ENCODE peak calls at places on chromosome 14, in eight cellular contexts. One of them, this sample, is unnamed.

GRCh38 chr14:83463500-83464098 is 1929.9 kb upstream of the SEL1L start:
- DNase-seq in stimulated activated CD4-positive, alpha-beta T cell treated with anti-CD3 and anti-CD28 coated beads, Interleukin-4, amount 100 ng/mL, for 48 hours: no peak
- DNase-seq in ACHN: peak
- DNase-seq in WTC11: peak
- DNase-seq in iPS-NIHi11: peak
- DNase-seq in stimulated activated CD8-positive, alpha-beta memory T cell treated with anti-CD3 and anti-CD28 coated beads, Interleukin-15, amount 100 ng/mL, for 1 hour: no peak
- DNase-seq in lung: peak
- DNase-seq in GM12891: no peak
- DNase-seq in this sample: no peak

GRCh38 chr14:54722791-54723432 is 156.0 kb downstream of the SAMD4A start:
- DNase-seq in lung: no peak
- DNase-seq in iPS-NIHi11: no peak
- DNase-seq in ACHN: peak
- DNase-seq in stimulated activated CD4-positive, alpha-beta T cell treated with anti-CD3 and anti-CD28 coated beads, Interleukin-4, amount 100 ng/mL, for 48 hours: no peak
- DNase-seq in WTC11: no peak
- DNase-seq in GM12891: peak
- DNase-seq in stimulated activated CD8-positive, alpha-beta memory T cell treated with anti-CD3 and anti-CD28 coated beads, Interleukin-15, amount 100 ng/mL, for 1 hour: no peak
- DNase-seq in this sample: no peak

GRCh38 chr14:32593290-32593942 is 264.3 kb downstream of the AKAP6 start:
- DNase-seq in stimulated activated CD4-positive, alpha-beta T cell treated with anti-CD3 and anti-CD28 coated beads, Interleukin-4, amount 100 ng/mL, for 48 hours: no peak
- DNase-seq in GM12891: no peak
- DNase-seq in iPS-NIHi11: no peak
- DNase-seq in ACHN: peak
- DNase-seq in stimulated activated CD8-positive, alpha-beta memory T cell treated with anti-CD3 and anti-CD28 coated beads, Interleukin-15, amount 100 ng/mL, for 1 hour: no peak
- DNase-seq in lung: no peak
- DNase-seq in WTC11: no peak
- DNase-seq in this sample: no peak

GRCh38 chr14:25396128-25396527 is 346.2 kb upstream of the STXBP6 start:
- DNase-seq in ACHN: no peak
- DNase-seq in stimulated activated CD8-positive, alpha-beta memory T cell treated with anti-CD3 and anti-CD28 coated beads, Interleukin-15, amount 100 ng/mL, for 1 hour: no peak
- DNase-seq in lung: no peak
- DNase-seq in GM12891: no peak
- DNase-seq in iPS-NIHi11: no peak
- DNase-seq in stimulated activated CD4-positive, alpha-beta T cell treated with anti-CD3 and anti-CD28 coated beads, Interleukin-4, amount 100 ng/mL, for 48 hours: no peak
- DNase-seq in WTC11: no peak
- DNase-seq in this sample: no peak

GRCh38 chr14:30551460-30551859 is 7.5 kb upstream of the G2E3 start:
- DNase-seq in iPS-NIHi11: no peak
- DNase-seq in stimulated activated CD8-positive, alpha-beta memory T cell treated with anti-CD3 and anti-CD28 coated beads, Interleukin-15, amount 100 ng/mL, for 1 hour: no peak
- DNase-seq in GM12891: no peak
- DNase-seq in ACHN: no peak
- DNase-seq in lung: no peak
- DNase-seq in stimulated activated CD4-positive, alpha-beta T cell treated with anti-CD3 and anti-CD28 coated beads, Interleukin-4, amount 100 ng/mL, for 48 hours: no peak
- DNase-seq in WTC11: no peak
- DNase-seq in this sample: no peak

GRCh38 chr14:36662543-36663403 is 1.1 kb downstream of the PAX9 start:
- DNase-seq in ACHN: no peak
- DNase-seq in stimulated activated CD8-positive, alpha-beta memory T cell treated with anti-CD3 and anti-CD28 coated beads, Interleukin-15, amount 100 ng/mL, for 1 hour: no peak
- DNase-seq in GM12891: no peak
- DNase-seq in WTC11: peak
- DNase-seq in iPS-NIHi11: no peak
- DNase-seq in stimulated activated CD4-positive, alpha-beta T cell treated with anti-CD3 and anti-CD28 coated beads, Interleukin-4, amount 100 ng/mL, for 48 hours: no peak
- DNase-seq in lung: no peak
- DNase-seq in this sample: no peak

GRCh38 chr14:100645986-100646314 is 58.7 kb upstream of the BEGAIN start:
- DNase-seq in lung: no peak
- DNase-seq in GM12891: no peak
- DNase-seq in WTC11: no peak
- DNase-seq in stimulated activated CD4-positive, alpha-beta T cell treated with anti-CD3 and anti-CD28 coated beads, Interleukin-4, amount 100 ng/mL, for 48 hours: no peak
- DNase-seq in stimulated activated CD8-positive, alpha-beta memory T cell treated with anti-CD3 and anti-CD28 coated beads, Interleukin-15, amount 100 ng/mL, for 1 hour: no peak
- DNase-seq in ACHN: no peak
- DNase-seq in iPS-NIHi11: no peak
- DNase-seq in this sample: no peak

GRCh38 chr14:91232052-91232451 is 12.5 kb downstream of the GPR68 start:
- DNase-seq in lung: no peak
- DNase-seq in GM12891: no peak
- DNase-seq in ACHN: no peak
- DNase-seq in stimulated activated CD8-positive, alpha-beta memory T cell treated with anti-CD3 and anti-CD28 coated beads, Interleukin-15, amount 100 ng/mL, for 1 hour: no peak
- DNase-seq in stimulated activated CD4-positive, alpha-beta T cell treated with anti-CD3 and anti-CD28 coated beads, Interleukin-4, amount 100 ng/mL, for 48 hours: no peak
- DNase-seq in WTC11: no peak
- DNase-seq in iPS-NIHi11: no peak
- DNase-seq in this sample: no peak

GRCh38 chr14:95515523-95516517 is 630 bp downstream of the SYNE3 start:
- DNase-seq in iPS-NIHi11: peak
- DNase-seq in GM12891: peak
- DNase-seq in WTC11: peak
- DNase-seq in stimulated activated CD8-positive, alpha-beta memory T cell treated with anti-CD3 and anti-CD28 coated beads, Interleukin-15, amount 100 ng/mL, for 1 hour: peak
- DNase-seq in stimulated activated CD4-positive, alpha-beta T cell treated with anti-CD3 and anti-CD28 coated beads, Interleukin-4, amount 100 ng/mL, for 48 hours: peak
- DNase-seq in ACHN: peak
- DNase-seq in lung: no peak
- DNase-seq in this sample: peak

GRCh38 chr14:26887842-26888241 is 290.0 kb upstream of the NOVA1 start:
- DNase-seq in lung: no peak
- DNase-seq in stimulated activated CD4-positive, alpha-beta T cell treated with anti-CD3 and anti-CD28 coated beads, Interleukin-4, amount 100 ng/mL, for 48 hours: no peak
- DNase-seq in GM12891: no peak
- DNase-seq in WTC11: no peak
- DNase-seq in iPS-NIHi11: no peak
- DNase-seq in ACHN: no peak
- DNase-seq in stimulated activated CD8-positive, alpha-beta memory T cell treated with anti-CD3 and anti-CD28 coated beads, Interleukin-15, amount 100 ng/mL, for 1 hour: no peak
- DNase-seq in this sample: no peak

GRCh38 chr14:75188520-75189267 is 12.3 kb upstream of the TMED10 start:
- DNase-seq in stimulated activated CD8-positive, alpha-beta memory T cell treated with anti-CD3 and anti-CD28 coated beads, Interleukin-15, amount 100 ng/mL, for 1 hour: no peak
- DNase-seq in ACHN: no peak
- DNase-seq in stimulated activated CD4-positive, alpha-beta T cell treated with anti-CD3 and anti-CD28 coated beads, Interleukin-4, amount 100 ng/mL, for 48 hours: no peak
- DNase-seq in WTC11: no peak
- DNase-seq in lung: peak
- DNase-seq in iPS-NIHi11: no peak
- DNase-seq in GM12891: no peak
- DNase-seq in this sample: no peak

GRCh38 chr14:42548349-42548748 is 941.7 kb downstream of the LRFN5 start:
- DNase-seq in stimulated activated CD8-positive, alpha-beta memory T cell treated with anti-CD3 and anti-CD28 coated beads, Interleukin-15, amount 100 ng/mL, for 1 hour: no peak
- DNase-seq in GM12891: no peak
- DNase-seq in lung: no peak
- DNase-seq in ACHN: no peak
- DNase-seq in WTC11: no peak
- DNase-seq in stimulated activated CD4-positive, alpha-beta T cell treated with anti-CD3 and anti-CD28 coated beads, Interleukin-4, amount 100 ng/mL, for 48 hours: no peak
- DNase-seq in iPS-NIHi11: no peak
- DNase-seq in this sample: no peak

GRCh38 chr14:50089213-50089612 is 27.2 kb downstream of the VCPKMT start:
- DNase-seq in stimulated activated CD8-positive, alpha-beta memory T cell treated with anti-CD3 and anti-CD28 coated beads, Interleukin-15, amount 100 ng/mL, for 1 hour: no peak
- DNase-seq in WTC11: no peak
- DNase-seq in stimulated activated CD4-positive, alpha-beta T cell treated with anti-CD3 and anti-CD28 coated beads, Interleukin-4, amount 100 ng/mL, for 48 hours: no peak
- DNase-seq in GM12891: no peak
- DNase-seq in iPS-NIHi11: no peak
- DNase-seq in ACHN: no peak
- DNase-seq in lung: no peak
- DNase-seq in this sample: no peak

GRCh38 chr14:75127903-75128595 is 1.2 kb upstream of the NEK9 start:
- DNase-seq in stimulated activated CD8-positive, alpha-beta memory T cell treated with anti-CD3 and anti-CD28 coated beads, Interleukin-15, amount 100 ng/mL, for 1 hour: no peak
- DNase-seq in WTC11: no peak
- DNase-seq in stimulated activated CD4-positive, alpha-beta T cell treated with anti-CD3 and anti-CD28 coated beads, Interleukin-4, amount 100 ng/mL, for 48 hours: no peak
- DNase-seq in GM12891: no peak
- DNase-seq in iPS-NIHi11: no peak
- DNase-seq in ACHN: no peak
- DNase-seq in lung: no peak
- DNase-seq in this sample: no peak

GRCh38 chr14:93889739-93890138 is 37.4 kb upstream of the FAM181A start:
- DNase-seq in WTC11: no peak
- DNase-seq in ACHN: no peak
- DNase-seq in stimulated activated CD4-positive, alpha-beta T cell treated with anti-CD3 and anti-CD28 coated beads, Interleukin-4, amount 100 ng/mL, for 48 hours: no peak
- DNase-seq in stimulated activated CD8-positive, alpha-beta memory T cell treated with anti-CD3 and anti-CD28 coated beads, Interleukin-15, amount 100 ng/mL, for 1 hour: no peak
- DNase-seq in iPS-NIHi11: no peak
- DNase-seq in GM12891: no peak
- DNase-seq in lung: no peak
- DNase-seq in this sample: no peak

GRCh38 chr14:32584079-32584478 is 255.0 kb downstream of the AKAP6 start:
- DNase-seq in stimulated activated CD4-positive, alpha-beta T cell treated with anti-CD3 and anti-CD28 coated beads, Interleukin-4, amount 100 ng/mL, for 48 hours: no peak
- DNase-seq in ACHN: no peak
- DNase-seq in GM12891: no peak
- DNase-seq in iPS-NIHi11: no peak
- DNase-seq in stimulated activated CD8-positive, alpha-beta memory T cell treated with anti-CD3 and anti-CD28 coated beads, Interleukin-15, amount 100 ng/mL, for 1 hour: no peak
- DNase-seq in lung: no peak
- DNase-seq in WTC11: no peak
- DNase-seq in this sample: no peak

GRCh38 chr14:74251546-74252030 is 12.3 kb downstream of the VSX2 start:
- DNase-seq in stimulated activated CD8-positive, alpha-beta memory T cell treated with anti-CD3 and anti-CD28 coated beads, Interleukin-15, amount 100 ng/mL, for 1 hour: peak
- DNase-seq in GM12891: peak
- DNase-seq in ACHN: peak
- DNase-seq in iPS-NIHi11: peak
- DNase-seq in stimulated activated CD4-positive, alpha-beta T cell treated with anti-CD3 and anti-CD28 coated beads, Interleukin-4, amount 100 ng/mL, for 48 hours: peak
- DNase-seq in WTC11: peak
- DNase-seq in lung: peak
- DNase-seq in this sample: peak

GRCh38 chr14:23539209-23539866 is 12.2 kb downstream of the ZFHX2 start:
- DNase-seq in stimulated activated CD8-positive, alpha-beta memory T cell treated with anti-CD3 and anti-CD28 coated beads, Interleukin-15, amount 100 ng/mL, for 1 hour: no peak
- DNase-seq in lung: no peak
- DNase-seq in GM12891: peak
- DNase-seq in WTC11: peak
- DNase-seq in iPS-NIHi11: peak
- DNase-seq in ACHN: peak
- DNase-seq in stimulated activated CD4-positive, alpha-beta T cell treated with anti-CD3 and anti-CD28 coated beads, Interleukin-4, amount 100 ng/mL, for 48 hours: no peak
- DNase-seq in this sample: no peak

GRCh38 chr14:89746135-89746534 is 208.4 kb downstream of the EFCAB11 start:
- DNase-seq in stimulated activated CD8-positive, alpha-beta memory T cell treated with anti-CD3 and anti-CD28 coated beads, Interleukin-15, amount 100 ng/mL, for 1 hour: no peak
- DNase-seq in GM12891: no peak
- DNase-seq in iPS-NIHi11: no peak
- DNase-seq in stimulated activated CD4-positive, alpha-beta T cell treated with anti-CD3 and anti-CD28 coated beads, Interleukin-4, amount 100 ng/mL, for 48 hours: no peak
- DNase-seq in WTC11: no peak
- DNase-seq in lung: no peak
- DNase-seq in ACHN: no peak
- DNase-seq in this sample: no peak

GRCh38 chr14:101028971-101029667 is 125.6 kb upstream of the RTL1 start:
- DNase-seq in WTC11: no peak
- DNase-seq in iPS-NIHi11: no peak
- DNase-seq in GM12891: no peak
- DNase-seq in stimulated activated CD8-positive, alpha-beta memory T cell treated with anti-CD3 and anti-CD28 coated beads, Interleukin-15, amount 100 ng/mL, for 1 hour: no peak
- DNase-seq in stimulated activated CD4-positive, alpha-beta T cell treated with anti-CD3 and anti-CD28 coated beads, Interleukin-4, amount 100 ng/mL, for 48 hours: no peak
- DNase-seq in lung: no peak
- DNase-seq in ACHN: no peak
- DNase-seq in this sample: no peak

GRCh38 chr14:59037620-59038019 is 150.8 kb upstream of the DAAM1 start:
- DNase-seq in lung: no peak
- DNase-seq in GM12891: no peak
- DNase-seq in WTC11: no peak
- DNase-seq in stimulated activated CD8-positive, alpha-beta memory T cell treated with anti-CD3 and anti-CD28 coated beads, Interleukin-15, amount 100 ng/mL, for 1 hour: no peak
- DNase-seq in ACHN: no peak
- DNase-seq in stimulated activated CD4-positive, alpha-beta T cell treated with anti-CD3 and anti-CD28 coated beads, Interleukin-4, amount 100 ng/mL, for 48 hours: no peak
- DNase-seq in iPS-NIHi11: no peak
- DNase-seq in this sample: no peak

GRCh38 chr14:20350860-20351259 is 7.4 kb downstream of the PARP2 start:
- DNase-seq in WTC11: no peak
- DNase-seq in GM12891: no peak
- DNase-seq in stimulated activated CD4-positive, alpha-beta T cell treated with anti-CD3 and anti-CD28 coated beads, Interleukin-4, amount 100 ng/mL, for 48 hours: no peak
- DNase-seq in iPS-NIHi11: no peak
- DNase-seq in stimulated activated CD8-positive, alpha-beta memory T cell treated with anti-CD3 and anti-CD28 coated beads, Interleukin-15, amount 100 ng/mL, for 1 hour: no peak
- DNase-seq in lung: no peak
- DNase-seq in ACHN: peak
- DNase-seq in this sample: no peak

GRCh38 chr14:55881577-55882241 is 236.5 kb upstream of the PELI2 start:
- DNase-seq in iPS-NIHi11: peak
- DNase-seq in WTC11: no peak
- DNase-seq in ACHN: no peak
- DNase-seq in lung: no peak
- DNase-seq in GM12891: no peak
- DNase-seq in stimulated activated CD4-positive, alpha-beta T cell treated with anti-CD3 and anti-CD28 coated beads, Interleukin-4, amount 100 ng/mL, for 48 hours: no peak
- DNase-seq in stimulated activated CD8-positive, alpha-beta memory T cell treated with anti-CD3 and anti-CD28 coated beads, Interleukin-15, amount 100 ng/mL, for 1 hour: no peak
- DNase-seq in this sample: no peak

GRCh38 chr14:70011708-70012107 is 132.5 kb downstream of the SMOC1 start:
- DNase-seq in lung: no peak
- DNase-seq in WTC11: no peak
- DNase-seq in stimulated activated CD8-positive, alpha-beta memory T cell treated with anti-CD3 and anti-CD28 coated beads, Interleukin-15, amount 100 ng/mL, for 1 hour: no peak
- DNase-seq in stimulated activated CD4-positive, alpha-beta T cell treated with anti-CD3 and anti-CD28 coated beads, Interleukin-4, amount 100 ng/mL, for 48 hours: no peak
- DNase-seq in GM12891: no peak
- DNase-seq in ACHN: no peak
- DNase-seq in iPS-NIHi11: no peak
- DNase-seq in this sample: no peak

GRCh38 chr14:104968153-104968527 is 10.0 kb downstream of the AHNAK2 start:
- DNase-seq in lung: peak
- DNase-seq in stimulated activated CD4-positive, alpha-beta T cell treated with anti-CD3 and anti-CD28 coated beads, Interleukin-4, amount 100 ng/mL, for 48 hours: no peak
- DNase-seq in ACHN: no peak
- DNase-seq in stimulated activated CD8-positive, alpha-beta memory T cell treated with anti-CD3 and anti-CD28 coated beads, Interleukin-15, amount 100 ng/mL, for 1 hour: no peak
- DNase-seq in GM12891: no peak
- DNase-seq in WTC11: peak
- DNase-seq in iPS-NIHi11: peak
- DNase-seq in this sample: no peak